ENCODE peak calls at places on chromosomes 6 and 20, in seven cellular contexts. A is prostate gland, T is heart right ventricle, N is brain microvascular endothelial cell, J is PC-3, H is NT2/D1, L is stomach. F is an unnamed sample.

GRCh38 chr6:157302761-157303160 is 20.6 kb downstream of the TMEM242 start:
- DNase-seq in L (no peak), H (no peak), A (no peak), N (no peak), J (no peak), T (no peak), F (no peak)

GRCh38 chr20:36856196-36856595 is 19.7 kb upstream of the TLDC2 start:
- DNase-seq in T (no peak), H (no peak), L (no peak), A (no peak), J (peak; percentile 38), N (no peak), F (no peak)

GRCh38 chr20:51404297-51405060 is 138.0 kb downstream of the NFATC2 start:
- DNase-seq in J (no peak), N (peak; percentile 91), L (peak; percentile 55), H (no peak), A (no peak), T (no peak), F (no peak)

GRCh38 chr20:17525650-17526049 is 5.5 kb downstream of the BFSP1 start:
- DNase-seq in J (peak; percentile 56), N (peak; percentile 11), T (no peak), L (peak; percentile 32), A (no peak), H (peak; percentile 16), F (no peak)

GRCh38 chr20:17494201-17494600 is 37.0 kb downstream of the BFSP1 start:
- DNase-seq in N (no peak), A (no peak), J (no peak), L (no peak), T (no peak), H (no peak), F (no peak)

GRCh38 chr20:9241232-9241692 is 172.4 kb downstream of the PLCB4 start:
- DNase-seq in N (peak; percentile 32), A (no peak), L (no peak), T (no peak), J (peak; percentile 88), H (no peak), F (peak; percentile 35)

GRCh38 chr6:153044295-153044694 is 41.8 kb upstream of the MTRF1L start:
- DNase-seq in T (no peak), L (no peak), J (peak; percentile 73), A (no peak), N (no peak), H (no peak), F (no peak)

GRCh38 chr20:50107086-50107645 is 5.8 kb downstream of the UBE2V1 start:
- DNase-seq in L (no peak), J (no peak), H (no peak), N (no peak), T (no peak), A (no peak), F (no peak)

GRCh38 chr6:166950443-166950821 is 5.9 kb downstream of the RNASET2 start:
- DNase-seq in J (no peak), A (no peak), H (no peak), N (no peak), L (no peak), T (no peak), F (no peak)

GRCh38 chr6:73452107-73452461 is at the start of gene CGAS:
- DNase-seq in L (peak; percentile 74), N (no peak), H (no peak), J (peak; percentile 75), A (peak; percentile 33), T (peak; percentile 80), F (no peak)

GRCh38 chr20:4794846-4795245 is 73.1 kb downstream of the PRND start:
- DNase-seq in L (no peak), N (no peak), A (no peak), H (no peak), J (no peak), T (no peak), F (no peak)

GRCh38 chr20:57977141-57977540 is 251.3 kb downstream of the ANKRD60 start:
- DNase-seq in L (no peak), A (no peak), J (no peak), N (no peak), T (peak; percentile 29), H (no peak), F (no peak)

GRCh38 chr6:30727920-30728605 is 7.9 kb downstream of the TUBB start:
- DNase-seq in T (no peak), J (peak; percentile 36), A (no peak), H (no peak), L (no peak), N (no peak), F (no peak)

GRCh38 chr6:3147914-3148757 is 9.2 kb downstream of the TUBB2A start:
- DNase-seq in N (no peak), T (no peak), J (no peak), A (no peak), H (no peak), L (no peak), F (no peak)

GRCh38 chr20:49505518-49505917 is 23.1 kb upstream of the KCNB1 start:
- DNase-seq in L (no peak), T (no peak), A (no peak), J (no peak), N (peak; percentile 48), H (no peak), F (no peak)

GRCh38 chr6:107657373-107657754 is 166.7 kb downstream of the SCML4 start:
- DNase-seq in A (no peak), L (no peak), T (no peak), H (no peak), J (no peak), N (no peak), F (no peak)

GRCh38 chr6:107656381-107656780 is 166.5 kb downstream of the SOBP start:
- DNase-seq in T (no peak), A (no peak), L (no peak), J (no peak), N (no peak), H (no peak), F (no peak)

GRCh38 chr6:107655245-107655644 is 165.3 kb downstream of the SOBP start:
- DNase-seq in J (no peak), L (no peak), H (no peak), T (no peak), N (no peak), A (no peak), F (no peak)

GRCh38 chr6:107657755-107658461 is 166.2 kb downstream of the SCML4 start:
- DNase-seq in L (peak; percentile 39), A (no peak), J (no peak), H (no peak), T (peak; percentile 48), N (peak; percentile 67), F (peak; percentile 57)

DNA sequence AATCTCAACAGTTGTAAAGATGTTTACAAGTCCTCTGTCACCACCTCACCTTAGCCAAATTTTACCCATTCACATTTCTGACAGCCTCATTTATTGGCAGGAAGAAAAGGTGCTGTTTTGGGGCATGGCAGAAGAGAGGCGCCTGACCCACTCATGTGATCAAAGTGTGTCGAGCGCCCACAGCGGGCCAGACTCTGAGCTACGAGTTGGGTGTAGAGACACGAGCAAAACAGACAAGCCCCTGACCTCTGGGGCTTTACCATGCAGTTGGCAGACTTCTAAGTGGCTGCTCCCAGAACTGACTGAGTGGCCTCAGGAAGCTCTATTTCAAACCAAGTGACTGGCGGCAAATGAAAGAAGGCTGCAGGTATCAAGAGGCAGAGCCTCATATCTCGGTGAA is 167.0 kb downstream of the SOBP start:
- DNase-seq in T (no peak), J (no peak), N (no peak), L (no peak), A (no peak), H (no peak), F (no peak)
- H3K4me3 ChIP-seq in T (no peak overlapping the region), J (no peak overlapping the region), N (no peak overlapping the region), L (no peak overlapping the region), A (no peak overlapping the region), H (no peak overlapping the region), F (no peak overlapping the region)

GRCh38 chr6:77467038-77467437 is 3.7 kb upstream of the HTR1B start:
- DNase-seq in T (no peak), J (peak; percentile 29), N (no peak), H (no peak), L (no peak), A (peak; percentile 56), F (no peak)
- H3K4me3 ChIP-seq in T (peak overlapping the region; percentile 55), J (no peak overlapping the region), N (peak overlapping the region; percentile 71), H (peak overlapping the region; percentile 74), L (peak overlapping the region; percentile 57), A (peak overlapping the region; percentile 27), F (peak overlapping the region; percentile 63)

DNA sequence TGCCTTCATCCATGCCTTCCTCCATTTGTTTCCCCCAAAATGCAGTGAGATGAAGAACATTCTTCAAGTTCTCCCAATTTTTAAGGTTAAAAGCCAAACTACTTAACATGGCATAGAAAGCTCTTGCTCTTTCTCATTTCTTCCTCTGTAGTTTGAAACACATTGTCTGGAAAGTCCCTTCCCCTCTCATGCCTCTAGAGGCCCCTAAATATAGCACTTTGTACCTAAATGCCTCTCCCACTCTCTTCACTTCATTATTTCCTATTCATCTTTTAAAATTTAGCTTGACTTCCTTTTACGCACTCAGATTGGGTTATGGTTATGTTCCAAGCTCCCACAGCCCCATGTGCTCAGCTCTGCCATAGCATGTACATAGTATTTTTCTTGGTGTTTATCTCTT is 389.3 kb downstream of the HDGFL1 start:
- DNase-seq in T (no peak), J (no peak), A (no peak), H (no peak), N (no peak), L (no peak), F (no peak)
- H3K4me3 ChIP-seq in T (no peak overlapping the region), J (no peak overlapping the region), A (no peak overlapping the region), H (no peak overlapping the region), N (no peak overlapping the region), L (no peak overlapping the region), F (no peak overlapping the region)

GRCh38 chr6:144140859-144141258 is 9.5 kb upstream of the STX11 start:
- DNase-seq in A (no peak), T (no peak), L (no peak), N (no peak), J (no peak), H (no peak), F (no peak)
- H3K4me3 ChIP-seq in A (no peak overlapping the region), T (no peak overlapping the region), L (no peak overlapping the region), N (no peak overlapping the region), J (no peak overlapping the region), H (no peak overlapping the region), F (no peak overlapping the region)

GRCh38 chr6:83071023-83071422 is 3.6 kb downstream of the DOP1A start:
- DNase-seq in T (no peak), N (no peak), H (no peak), A (no peak), L (no peak), J (no peak), F (no peak)

GRCh38 chr6:83067448-83068413 is at the start of gene DOP1A:
- DNase-seq in A (peak; percentile 95), H (peak; percentile 83), T (peak; percentile 96), L (peak; percentile 97), N (peak; percentile 92), J (peak; percentile 93), F (peak; percentile 80)

GRCh38 chr6:83069633-83070032 is 2.2 kb downstream of the DOP1A start:
- DNase-seq in H (no peak), N (no peak), A (no peak), T (no peak), J (no peak), L (no peak), F (no peak)

GRCh38 chr6:83065511-83066192 is at the start of gene UBE3D:
- DNase-seq in J (peak; percentile 74), L (peak; percentile 93), T (peak; percentile 92), H (peak; percentile 61), N (peak; percentile 66), A (peak; percentile 82), F (peak; percentile 39)

DNA sequence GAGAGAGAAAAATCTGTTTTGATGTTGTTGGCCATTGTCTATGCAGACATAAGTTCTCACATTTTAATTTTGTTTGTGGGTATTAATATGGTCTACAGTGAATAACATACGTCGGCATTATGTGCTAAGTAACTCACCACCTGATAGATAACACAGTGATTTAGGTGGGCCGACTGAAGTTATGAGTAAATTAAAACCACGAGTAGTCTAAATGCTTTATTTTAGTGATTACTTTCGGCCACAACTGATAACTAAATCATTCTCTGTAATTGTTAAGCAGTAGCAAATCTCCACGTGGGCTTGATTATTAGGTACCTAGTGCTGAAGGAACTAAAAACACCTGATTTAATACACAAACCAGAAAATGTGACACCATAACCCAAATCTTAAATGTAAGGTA is 1.2 kb downstream of the DOP1A start:
- DNase-seq in A (no peak), N (no peak), H (no peak), L (no peak), J (no peak), T (no peak), F (no peak)
- H3K4me3 ChIP-seq in A (peak overlapping the region; percentile 94), N (peak overlapping the region; percentile 90), H (peak overlapping the region; percentile 80), L (peak overlapping the region; percentile 77), J (peak overlapping the region; percentile 90), T (peak overlapping the region; percentile 77), F (peak overlapping the region; percentile 90)